ENCODE peak calls at places on chromosomes 12 and 14, in ten cellular contexts. A, F, G, L, C, E, S, R, U and K are unnamed samples.

GRCh38 chr14:36505892-36506731 is 13.9 kb downstream of the NKX2-1 start:
- DNase-seq in A (no peak), F (no peak), G (no peak), L (no peak), C (no peak), E (no peak), S (no peak), R (peak), U (no peak), K (peak)

GRCh38 chr14:20388159-20388558 is 25.1 kb downstream of the TEP1 start:
- DNase-seq in A (no peak), F (no peak), G (no peak), L (no peak), C (no peak), E (no peak), S (no peak), R (no peak), U (no peak), K (no peak)

GRCh38 chr12:103441437-103442186 is 54.2 kb downstream of the C12orf42 start:
- DNase-seq in A (no peak), F (no peak), G (no peak), L (peak), C (peak), E (no peak), S (no peak), R (no peak), U (no peak), K (no peak)

GRCh38 chr12:92726865-92727264 is 24.1 kb downstream of the PLEKHG7 start:
- DNase-seq in A (no peak), F (no peak), G (no peak), L (no peak), C (no peak), E (no peak), S (no peak), R (no peak), U (no peak), K (no peak)

GRCh38 chr14:23600322-23600707 is 21.7 kb upstream of the JPH4 start:
- DNase-seq in A (no peak), F (no peak), G (no peak), L (no peak), C (no peak), E (no peak), S (no peak), R (no peak), U (no peak), K (no peak)

GRCh38 chr14:88802596-88802995 is 9.8 kb upstream of the EML5 start:
- DNase-seq in A (no peak), F (no peak), G (no peak), L (no peak), C (peak), E (no peak), S (no peak), R (no peak), U (no peak), K (no peak)

GRCh38 chr12:105330938-105331804 is 680 bp downstream of the C12orf75 start:
- DNase-seq in A (peak), F (peak), G (no peak), L (peak), C (peak), E (no peak), S (peak), R (no peak), U (no peak), K (no peak)

GRCh38 chr12:57552306-57552651 is 2.4 kb downstream of the KIF5A start:
- DNase-seq in A (no peak), F (no peak), G (no peak), L (no peak), C (no peak), E (no peak), S (no peak), R (no peak), U (no peak), K (no peak)

GRCh38 chr14:100341301-100342031 is 18.3 kb downstream of the SLC25A47 start:
- DNase-seq in A (peak), F (peak), G (peak), L (no peak), C (no peak), E (no peak), S (no peak), R (peak), U (peak), K (peak)

GRCh38 chr12:54359762-54360351 is 4.4 kb downstream of the GPR84 start:
- DNase-seq in A (no peak), F (no peak), G (no peak), L (no peak), C (no peak), E (no peak), S (no peak), R (no peak), U (no peak), K (no peak)